ENCODE peak calls at places on chromosomes 16 and 17, in seven cellular contexts. G is thoracic aorta, J is A549, V is left ventricle myocardium inferior, Z is ovary, K is dorsolateral prefrontal cortex, R is gastrocnemius medialis. E is an unnamed sample.

GRCh38 chr17:73604046-73604445 is 40.2 kb downstream of the SDK2 start:
- DNase-seq in J (no peak), V (no peak), G (no peak), R (no peak), K (no peak), Z (no peak), E (no peak)

GRCh38 chr17:7136266-7136877 is 21.8 kb upstream of the ASGR2 start:
- DNase-seq in Z (peak), G (peak), K (peak), J (peak), R (peak), V (peak), E (peak)

GRCh38 chr16:85963746-85964370 is 64.9 kb downstream of the IRF8 start:
- DNase-seq in K (no peak), V (peak), J (no peak), G (no peak), R (no peak), Z (peak), E (no peak)

GRCh38 chr16:77148121-77148520 is 42.9 kb upstream of the MON1B start:
- DNase-seq in R (no peak), Z (no peak), K (no peak), J (no peak), V (no peak), G (no peak), E (no peak)

GRCh38 chr16:52068447-52069074 is 478.4 kb downstream of the TOX3 start:
- DNase-seq in K (peak), J (no peak), G (no peak), R (no peak), V (no peak), Z (no peak), E (no peak)

GRCh38 chr16:7239547-7239946 is 93.1 kb upstream of the RBFOX1 start:
- DNase-seq in R (no peak), G (no peak), J (no peak), Z (no peak), K (no peak), V (no peak), E (no peak)

GRCh38 chr16:4261557-4262172 is 11.2 kb downstream of the TFAP4 start:
- DNase-seq in R (no peak), Z (peak), V (no peak), J (peak), G (no peak), K (no peak), E (no peak)

GRCh38 chr16:324451-325334 is 27.8 kb downstream of the AXIN1 start:
- DNase-seq in G (no peak), J (no peak), V (peak), R (no peak), Z (no peak), K (no peak), E (no peak)

GRCh38 chr17:57946798-57947358 is 8.3 kb downstream of the CUEDC1 start:
- DNase-seq in G (no peak), V (no peak), J (peak), K (no peak), R (peak), Z (peak), E (peak)

GRCh38 chr17:14923981-14924380 is 341.1 kb downstream of the PMP22 start:
- DNase-seq in V (no peak), K (no peak), G (no peak), J (no peak), Z (no peak), R (no peak), E (no peak)

GRCh38 chr17:43732961-43733360 is 25.6 kb downstream of the SOST start:
- DNase-seq in K (no peak), V (no peak), R (no peak), G (no peak), Z (no peak), J (no peak), E (peak)

GRCh38 chr17:76056882-76057281 is 15.4 kb downstream of the SRP68 start:
- DNase-seq in G (no peak), J (no peak), R (no peak), Z (no peak), K (no peak), V (no peak), E (no peak)

GRCh38 chr17:80880650-80880989 is 111.0 kb upstream of the CHMP6 start:
- DNase-seq in K (no peak), Z (no peak), G (no peak), R (peak), J (no peak), V (no peak), E (no peak)

GRCh38 chr16:23398987-23399805 is 53.8 kb downstream of the COG7 start:
- DNase-seq in R (peak), Z (no peak), J (no peak), G (no peak), V (peak), K (peak), E (no peak)

GRCh38 chr17:1005361-1005946 is 8.5 kb downstream of the TIMM22 start:
- DNase-seq in V (peak), K (peak), G (no peak), Z (peak), R (peak), J (no peak), E (no peak)

GRCh38 chr16:20774703-20775362 is 11.0 kb downstream of the ACSM3 start:
- DNase-seq in G (no peak), K (no peak), J (peak), Z (peak), V (peak), R (no peak), E (peak)

GRCh38 chr16:6940968-6941367 is 391.7 kb upstream of the RBFOX1 start:
- DNase-seq in K (no peak), Z (no peak), G (no peak), V (no peak), J (no peak), R (no peak), E (no peak)

GRCh38 chr17:77424585-77425344 is 284.0 kb downstream of the SEC14L1 start:
- DNase-seq in V (peak), R (peak), K (peak), G (no peak), Z (peak), J (no peak), E (peak)
- H3K27ac ChIP-seq in V (peak), R (peak), K (peak), G (peak), Z (peak), J (peak), E (peak)

GRCh38 chr16:68081796-68082567 is 3.2 kb upstream of the NFATC3 start:
- DNase-seq in V (no peak), Z (no peak), R (no peak), J (no peak), K (no peak), G (no peak), E (no peak)

GRCh38 chr16:68083861-68084503 is 1.2 kb upstream of the NFATC3 start:
- DNase-seq in J (no peak), G (no peak), K (no peak), V (no peak), R (peak), Z (peak), E (no peak)

GRCh38 chr16:68084504-68085258 is 489 bp upstream of the NFATC3 start:
- DNase-seq in Z (peak), R (peak), J (peak), G (peak), V (peak), K (peak), E (no peak)

GRCh38 chr16:68082596-68083238 is 2.5 kb upstream of the NFATC3 start:
- DNase-seq in V (no peak), Z (no peak), R (no peak), G (no peak), K (no peak), J (no peak), E (no peak)

GRCh38 chr16:68083239-68083781 is 1.9 kb upstream of the NFATC3 start:
- DNase-seq in J (no peak), R (no peak), K (no peak), V (no peak), Z (no peak), G (no peak), E (no peak)
- H3K4me3 ChIP-seq in J (no peak), R (no peak), K (no peak), V (no peak), Z (no peak), G (no peak), E (no peak)

DNA sequence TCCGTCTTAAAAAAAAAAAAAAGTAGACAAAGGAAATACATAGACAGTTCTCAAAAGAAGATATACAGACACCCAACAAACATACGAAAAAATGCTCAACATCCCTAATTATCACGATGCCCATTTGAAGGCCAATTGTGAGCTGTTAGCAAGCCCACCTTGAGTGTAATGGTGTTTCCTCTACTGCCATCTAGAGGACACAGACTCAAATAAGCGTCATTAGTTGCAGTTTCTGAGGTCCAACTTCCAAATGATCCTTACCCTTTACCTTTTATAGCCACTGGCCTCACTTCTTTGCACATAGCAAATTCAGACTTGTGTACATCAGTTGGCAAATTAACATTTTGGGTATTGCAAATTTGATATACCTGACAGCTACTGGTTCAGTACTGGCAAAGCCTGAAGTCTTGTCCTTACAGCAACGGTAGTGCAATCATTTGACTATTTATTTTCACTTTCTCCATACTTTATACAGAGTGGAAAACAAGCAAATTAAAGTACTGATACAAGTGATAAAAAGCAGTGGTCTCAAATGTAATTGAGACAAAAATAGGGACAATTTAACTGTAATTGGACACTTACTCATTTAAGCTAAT is 536.3 kb upstream of the EEF2KMT start:
- DNase-seq in V (no peak), J (peak), Z (no peak), R (no peak), G (no peak), K (no peak), E (no peak)
- TF ChIP-seq CTCF in V (peak), J (peak), Z (no peak), R (no peak), G (no peak), K (peak), E (peak)

GRCh38 chr17:12992676-12993075 is 25.2 kb downstream of the ELAC2 start:
- DNase-seq in J (no peak), V (no peak), G (no peak), R (no peak), K (no peak), Z (no peak), E (no peak)

GRCh38 chr17:12993631-12994030 is 24.2 kb downstream of the ELAC2 start:
- DNase-seq in G (no peak), R (no peak), Z (no peak), K (no peak), V (no peak), J (no peak), E (no peak)

GRCh38 chr17:12994341-12995074 is 23.3 kb downstream of the ELAC2 start:
- DNase-seq in G (no peak), R (no peak), J (no peak), Z (no peak), V (no peak), K (no peak), E (no peak)

GRCh38 chr17:12990041-12990808 is 27.6 kb downstream of the ELAC2 start:
- DNase-seq in G (no peak), R (peak), K (no peak), Z (no peak), J (no peak), V (peak), E (no peak)

GRCh38 chr17:12990926-12991325 is 26.9 kb downstream of the ELAC2 start:
- DNase-seq in R (no peak), V (no peak), G (no peak), K (no peak), Z (no peak), J (no peak), E (no peak)
- H3K27ac ChIP-seq in R (no peak), V (peak), G (no peak), K (no peak), Z (no peak), J (no peak), E (no peak)

DNA sequence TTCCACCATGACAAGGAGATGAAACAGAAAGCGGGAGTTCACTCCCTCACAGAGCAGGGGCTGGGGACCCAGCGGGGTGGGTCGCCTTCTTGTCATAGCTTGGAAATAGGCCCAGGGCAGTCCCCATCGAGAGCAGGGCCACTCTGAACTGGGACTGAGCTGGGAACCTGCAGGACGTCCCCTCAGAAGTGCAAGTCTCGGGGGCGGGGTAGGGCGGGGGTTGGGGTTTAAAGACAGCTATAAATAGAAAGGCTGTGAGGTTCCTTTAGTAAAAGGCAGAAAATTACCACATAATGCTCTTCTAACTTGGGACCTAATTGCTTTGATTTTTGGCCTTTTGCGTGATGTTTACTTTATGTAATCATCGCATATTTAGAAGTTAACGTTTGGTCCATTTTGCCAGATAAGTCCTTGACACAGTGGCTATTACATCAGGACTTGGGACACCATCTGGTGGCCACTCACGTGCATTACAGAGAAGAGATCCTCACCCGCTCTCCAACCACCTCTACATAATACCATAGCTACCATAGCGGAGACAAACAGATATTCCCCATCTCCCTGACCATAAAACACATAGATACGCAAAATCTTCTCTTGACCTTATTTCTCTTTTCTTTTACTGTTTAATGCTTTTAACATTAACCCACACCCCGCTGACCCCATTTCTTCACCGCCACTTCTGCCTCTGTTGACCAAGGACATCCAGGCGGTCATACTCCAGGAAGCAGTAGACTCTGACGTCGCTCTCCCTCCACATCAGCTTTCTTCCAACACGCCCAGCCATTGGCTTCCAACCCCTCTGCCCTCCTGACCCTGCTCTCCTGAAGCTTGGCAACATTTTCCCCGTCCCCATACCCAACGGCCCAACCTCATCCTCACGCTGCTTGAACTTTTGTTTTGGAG is 27.5 kb upstream of the PIK3R6 start:
- DNase-seq in R (no peak), J (peak), G (no peak), V (peak), K (peak), Z (no peak), E (peak)
- H3K4me3 ChIP-seq in R (no peak), J (no peak), G (peak), V (peak), K (no peak), Z (no peak), E (no peak)

GRCh38 chr17:30236807-30237206 is 1.3 kb upstream of the SLC6A4 start:
- DNase-seq in J (peak), Z (peak), R (no peak), G (peak), K (peak), V (peak), E (no peak)
- TF ChIP-seq CTCF in J (peak), Z (no peak), R (no peak), G (peak), K (no peak), V (peak), E (peak)

GRCh38 chr17:2906907-2907306 is 110.7 kb downstream of the RAP1GAP2 start:
- DNase-seq in Z (no peak), J (no peak), R (no peak), G (no peak), V (no peak), K (no peak), E (no peak)

GRCh38 chr17:2909853-2910234 is 113.6 kb downstream of the RAP1GAP2 start:
- DNase-seq in R (no peak), V (no peak), K (no peak), G (no peak), Z (no peak), J (no peak), E (no peak)

GRCh38 chr17:2911035-2911754 is 115.0 kb downstream of the RAP1GAP2 start:
- DNase-seq in Z (no peak), J (no peak), G (no peak), R (no peak), V (peak), K (no peak), E (no peak)

GRCh38 chr17:2911755-2912111 is 115.5 kb downstream of the RAP1GAP2 start:
- DNase-seq in R (no peak), V (no peak), Z (no peak), J (no peak), K (no peak), G (no peak), E (no peak)

DNA sequence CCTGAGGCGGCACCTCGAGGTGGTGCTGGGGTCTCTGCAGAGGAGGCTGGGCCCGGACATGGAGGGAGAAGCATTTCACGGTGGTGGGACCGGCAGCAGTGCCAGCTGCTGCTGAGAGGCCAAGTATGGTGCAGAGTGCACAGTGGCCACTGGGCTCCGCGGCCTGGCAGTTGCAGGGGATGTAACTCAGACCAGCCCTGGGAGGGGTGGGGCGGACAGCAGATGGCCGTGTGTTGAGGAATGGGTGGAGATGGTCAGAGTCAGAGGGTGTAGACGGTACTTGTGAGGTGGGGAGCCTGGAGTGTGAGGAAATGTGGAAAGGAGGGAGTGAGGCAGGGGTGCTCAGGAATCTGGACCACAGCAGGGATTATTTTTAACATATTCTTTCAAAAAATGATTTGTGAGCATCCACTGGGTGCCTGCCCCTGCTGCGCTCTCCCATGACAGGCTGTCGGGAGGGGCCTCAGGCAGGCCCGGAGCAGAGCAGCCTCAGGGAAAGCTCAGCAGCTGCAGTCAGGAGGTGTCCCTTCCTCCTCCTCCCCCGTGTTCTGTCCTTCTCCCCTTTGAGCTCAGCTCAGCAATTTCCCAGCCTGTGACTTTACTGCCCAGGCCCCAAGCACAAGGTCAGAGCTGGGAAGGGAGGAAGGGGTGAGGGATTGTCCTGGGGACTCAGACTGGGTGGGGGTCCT is 113.1 kb downstream of the RAP1GAP2 start:
- DNase-seq in R (no peak), G (no peak), K (no peak), J (no peak), V (no peak), Z (no peak), E (no peak)
- H3K27ac ChIP-seq in R (no peak), G (no peak), K (no peak), J (no peak), V (no peak), Z (no peak), E (no peak)

DNA sequence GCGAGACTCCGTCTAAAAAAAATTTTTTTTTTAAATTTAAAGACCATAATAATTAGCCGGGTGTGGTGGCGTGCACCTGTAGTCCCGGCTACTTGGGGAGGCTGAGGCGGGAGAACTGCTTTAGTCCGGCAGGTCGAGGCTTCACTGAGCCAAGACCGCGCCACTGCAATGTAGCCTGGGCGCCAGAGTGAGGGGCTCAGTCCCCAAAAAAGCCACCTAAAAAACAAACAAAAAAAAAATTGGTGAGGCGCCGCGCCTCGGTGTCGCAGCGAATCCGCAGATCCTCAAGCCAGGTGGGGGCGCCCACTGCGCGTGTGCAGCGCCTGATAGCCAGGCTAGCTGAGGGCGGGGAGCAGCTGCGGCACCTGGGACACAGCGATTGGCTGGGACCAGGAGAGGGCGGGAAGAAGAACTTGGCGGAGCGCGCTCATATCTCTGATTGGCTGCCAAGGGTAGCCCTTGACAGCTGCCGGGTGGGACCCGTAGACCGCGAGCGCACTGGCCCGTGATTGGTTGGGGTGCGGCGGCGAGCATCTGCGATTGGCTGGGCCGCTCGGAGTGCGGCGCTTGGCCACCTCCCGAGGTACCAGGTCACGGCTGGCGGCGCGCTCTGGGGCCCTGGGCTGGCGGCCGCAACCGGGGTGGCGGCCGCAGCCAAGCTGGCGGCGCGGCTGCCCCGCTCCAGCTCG is 9.0 kb upstream of the CLDN9 start:
- DNase-seq in K (peak), R (peak), J (peak), G (peak), Z (peak), V (peak), E (peak)
- H3K4me3 ChIP-seq in K (peak), R (peak), J (peak), G (no peak), Z (no peak), V (peak), E (no peak)

GRCh38 chr16:69396187-69397061 is 10.6 kb upstream of the TERF2 start:
- DNase-seq in K (peak), Z (peak), J (peak), V (no peak), G (peak), R (peak), E (peak)
- TF ChIP-seq CTCF in K (peak), Z (peak), J (peak), V (peak), G (peak), R (peak), E (peak)